ENCODE peak calls at places on chromosomes 1 and 21, in ten cellular contexts. J, N, D, G, R, C, E, V, K and X are unnamed samples.

GRCh38 chr1:234214129-234214910 is 158.9 kb upstream of the COA6 start:
- DNase-seq in V (no peak), G (no peak), K (no peak), E (no peak), C (peak), R (peak), J (no peak), N (no peak), D (no peak), X (no peak)

GRCh38 chr1:8516793-8517556 is 199.1 kb downstream of the SLC45A1 start:
- DNase-seq in V (no peak), K (no peak), R (peak), D (no peak), G (no peak), C (no peak), E (peak), N (peak), J (no peak), X (no peak)

GRCh38 chr1:247290576-247290975 is 34.7 kb downstream of the VN1R5 start:
- DNase-seq in D (no peak), K (no peak), C (no peak), E (no peak), J (no peak), R (no peak), V (no peak), N (no peak), G (no peak), X (no peak)

GRCh38 chr1:13828454-13829151 is 128.6 kb downstream of the PRDM2 start:
- DNase-seq in V (no peak), C (peak), N (peak), R (no peak), D (peak), K (no peak), G (no peak), E (peak), J (no peak), X (no peak)

GRCh38 chr1:192805832-192806323 is 3.0 kb upstream of the RGS2 start:
- DNase-seq in C (no peak), G (no peak), R (peak), K (peak), V (no peak), E (peak), D (no peak), N (peak), J (peak), X (peak)

GRCh38 chr1:237875291-237875690 is 15.4 kb downstream of the ZP4 start:
- DNase-seq in N (no peak), D (no peak), E (no peak), V (no peak), C (no peak), J (no peak), G (no peak), R (no peak), K (no peak), X (no peak)

GRCh38 chr1:234849824-234850223 is 239.8 kb upstream of the IRF2BP2 start:
- DNase-seq in V (no peak), R (no peak), J (no peak), K (no peak), E (no peak), D (no peak), N (no peak), G (no peak), C (no peak), X (no peak)

GRCh38 chr21:26140185-26140584 is 30.4 kb downstream of the APP start:
- DNase-seq in R (no peak), V (no peak), G (no peak), K (peak), N (no peak), J (peak), E (peak), D (no peak), C (no peak), X (no peak)

GRCh38 chr1:232978091-232978634 is 27.8 kb downstream of the NTPCR start:
- DNase-seq in N (no peak), J (no peak), D (no peak), V (no peak), C (no peak), G (no peak), E (peak), R (no peak), K (no peak), X (no peak)